ENCODE peak calls at places on chromosomes 7 and 10, in eight cellular contexts. One of them, this sample, is unnamed.

GRCh38 chr10:62637249-62638061 is 167.1 kb upstream of the ADO start:
- DNase-seq in cardiac fibroblast: peak; percentile 67
- DNase-seq in esophagus squamous epithelium: no peak
- DNase-seq in tibial artery: no peak
- DNase-seq in heart right ventricle: no peak
- DNase-seq in breast epithelium: no peak
- DNase-seq in kidney epithelial cell: no peak
- DNase-seq in colonic mucosa: no peak
- DNase-seq in this sample: no peak

GRCh38 chr7:19177269-19177668 is 32.0 kb upstream of the FERD3L start:
- DNase-seq in kidney epithelial cell: no peak
- DNase-seq in esophagus squamous epithelium: no peak
- DNase-seq in colonic mucosa: no peak
- DNase-seq in tibial artery: no peak
- DNase-seq in heart right ventricle: no peak
- DNase-seq in cardiac fibroblast: no peak
- DNase-seq in breast epithelium: no peak
- DNase-seq in this sample: no peak

GRCh38 chr10:80281292-80281691 is 8.2 kb downstream of the MAT1A start:
- DNase-seq in heart right ventricle: no peak
- DNase-seq in kidney epithelial cell: no peak
- DNase-seq in tibial artery: no peak
- DNase-seq in esophagus squamous epithelium: no peak
- DNase-seq in cardiac fibroblast: no peak
- DNase-seq in breast epithelium: no peak
- DNase-seq in colonic mucosa: peak; percentile 6
- DNase-seq in this sample: no peak

GRCh38 chr7:78141533-78142281 is 343.1 kb downstream of the PHTF2 start:
- DNase-seq in tibial artery: no peak
- DNase-seq in colonic mucosa: no peak
- DNase-seq in kidney epithelial cell: no peak
- DNase-seq in breast epithelium: no peak
- DNase-seq in heart right ventricle: no peak
- DNase-seq in cardiac fibroblast: peak; percentile 29
- DNase-seq in esophagus squamous epithelium: no peak
- DNase-seq in this sample: peak; percentile 44

GRCh38 chr10:76644481-76644880 is 993.1 kb downstream of the KCNMA1 start:
- DNase-seq in esophagus squamous epithelium: no peak
- DNase-seq in colonic mucosa: no peak
- DNase-seq in tibial artery: no peak
- DNase-seq in heart right ventricle: no peak
- DNase-seq in breast epithelium: no peak
- DNase-seq in cardiac fibroblast: no peak
- DNase-seq in kidney epithelial cell: no peak
- DNase-seq in this sample: no peak

GRCh38 chr7:77537136-77537594 is at the start of gene PTPN12:
- DNase-seq in kidney epithelial cell: no peak
- DNase-seq in esophagus squamous epithelium: no peak
- DNase-seq in heart right ventricle: no peak
- DNase-seq in tibial artery: no peak
- DNase-seq in breast epithelium: peak; percentile 65
- DNase-seq in colonic mucosa: no peak
- DNase-seq in cardiac fibroblast: no peak
- DNase-seq in this sample: no peak

GRCh38 chr10:32256613-32257437 is 90.1 kb downstream of the EPC1 start:
- DNase-seq in cardiac fibroblast: peak; percentile 61
- DNase-seq in esophagus squamous epithelium: no peak
- DNase-seq in breast epithelium: peak; percentile 62
- DNase-seq in colonic mucosa: peak; percentile 73
- DNase-seq in kidney epithelial cell: no peak
- DNase-seq in tibial artery: peak; percentile 60
- DNase-seq in heart right ventricle: peak; percentile 70
- DNase-seq in this sample: no peak

GRCh38 chr10:126749030-126749655 is 78.7 kb upstream of the C10orf90 start:
- DNase-seq in cardiac fibroblast: peak; percentile 90
- DNase-seq in colonic mucosa: peak; percentile 75
- DNase-seq in heart right ventricle: peak; percentile 56
- DNase-seq in tibial artery: peak; percentile 66
- DNase-seq in breast epithelium: peak; percentile 49
- DNase-seq in esophagus squamous epithelium: no peak
- DNase-seq in kidney epithelial cell: peak; percentile 21
- DNase-seq in this sample: peak; percentile 52

GRCh38 chr10:107623292-107623691 is 458.8 kb upstream of the SORCS1 start:
- DNase-seq in colonic mucosa: no peak
- DNase-seq in cardiac fibroblast: no peak
- DNase-seq in breast epithelium: no peak
- DNase-seq in tibial artery: no peak
- DNase-seq in heart right ventricle: no peak
- DNase-seq in esophagus squamous epithelium: no peak
- DNase-seq in kidney epithelial cell: no peak
- DNase-seq in this sample: no peak

GRCh38 chr7:131071786-131072504 is 255.7 kb upstream of the MKLN1 start:
- DNase-seq in breast epithelium: no peak
- DNase-seq in esophagus squamous epithelium: no peak
- DNase-seq in cardiac fibroblast: peak; percentile 98
- DNase-seq in kidney epithelial cell: no peak
- DNase-seq in tibial artery: peak; percentile 38
- DNase-seq in colonic mucosa: no peak
- DNase-seq in heart right ventricle: peak; percentile 87
- DNase-seq in this sample: peak; percentile 62

GRCh38 chr10:104072786-104073185 is 12.9 kb downstream of the COL17A1 start:
- DNase-seq in breast epithelium: no peak
- DNase-seq in tibial artery: no peak
- DNase-seq in heart right ventricle: no peak
- DNase-seq in colonic mucosa: no peak
- DNase-seq in esophagus squamous epithelium: no peak
- DNase-seq in cardiac fibroblast: no peak
- DNase-seq in kidney epithelial cell: no peak
- DNase-seq in this sample: no peak

GRCh38 chr7:31372538-31372937 is 32.0 kb upstream of the NEUROD6 start:
- DNase-seq in kidney epithelial cell: no peak
- DNase-seq in colonic mucosa: no peak
- DNase-seq in esophagus squamous epithelium: no peak
- DNase-seq in breast epithelium: no peak
- DNase-seq in cardiac fibroblast: no peak
- DNase-seq in heart right ventricle: no peak
- DNase-seq in tibial artery: no peak
- DNase-seq in this sample: no peak

GRCh38 chr7:15749631-15750030 is 63.1 kb upstream of the MEOX2 start:
- DNase-seq in esophagus squamous epithelium: no peak
- DNase-seq in cardiac fibroblast: peak; percentile 5
- DNase-seq in kidney epithelial cell: no peak
- DNase-seq in tibial artery: no peak
- DNase-seq in colonic mucosa: no peak
- DNase-seq in breast epithelium: no peak
- DNase-seq in heart right ventricle: no peak
- DNase-seq in this sample: no peak

GRCh38 chr10:132329565-132330485 is 2.2 kb upstream of the LRRC27 start:
- DNase-seq in colonic mucosa: no peak
- DNase-seq in breast epithelium: no peak
- DNase-seq in cardiac fibroblast: peak; percentile 65
- DNase-seq in tibial artery: peak; percentile 48
- DNase-seq in kidney epithelial cell: peak; percentile 48
- DNase-seq in heart right ventricle: no peak
- DNase-seq in esophagus squamous epithelium: no peak
- DNase-seq in this sample: no peak

GRCh38 chr10:77441541-77442175 is 195.9 kb downstream of the KCNMA1 start:
- DNase-seq in heart right ventricle: no peak
- DNase-seq in cardiac fibroblast: no peak
- DNase-seq in esophagus squamous epithelium: no peak
- DNase-seq in kidney epithelial cell: no peak
- DNase-seq in breast epithelium: no peak
- DNase-seq in colonic mucosa: no peak
- DNase-seq in tibial artery: no peak
- DNase-seq in this sample: no peak

DNA sequence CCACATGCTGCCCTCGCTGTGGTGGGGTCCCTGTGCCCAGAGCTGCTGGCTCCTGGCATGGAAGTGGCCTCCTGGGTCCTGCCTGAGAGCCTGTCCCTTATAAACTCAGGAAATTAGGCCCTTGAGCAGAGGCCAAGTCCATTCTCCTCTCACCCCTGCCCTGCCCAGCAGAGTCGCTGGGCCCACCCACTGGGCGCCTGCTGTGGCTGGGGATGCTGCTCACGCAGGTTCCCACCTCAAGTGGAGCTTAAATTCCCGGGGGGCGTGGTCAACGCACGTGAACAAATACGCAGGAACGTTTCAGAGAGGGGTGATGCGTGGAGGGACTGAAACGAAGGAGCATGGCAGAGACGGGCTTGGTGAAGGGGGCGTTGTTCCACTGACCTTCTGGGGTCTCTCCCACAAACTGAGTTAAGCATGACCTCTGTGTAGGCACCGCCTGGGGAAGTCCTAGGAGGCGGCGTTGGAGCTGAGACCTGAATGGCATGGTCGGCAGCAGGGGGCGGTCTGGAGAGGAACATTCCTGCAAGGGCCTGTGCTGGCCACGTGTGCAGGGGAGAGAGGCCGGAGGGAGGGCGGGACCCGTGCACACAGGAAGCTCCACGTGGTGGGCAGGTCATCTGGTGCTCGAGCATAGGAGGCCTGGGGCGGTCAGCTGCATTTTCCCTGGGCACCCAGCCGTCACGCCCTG is 27.9 kb downstream of the FAM20C start:
- DNase-seq in colonic mucosa: no peak
- DNase-seq in esophagus squamous epithelium: no peak
- DNase-seq in tibial artery: no peak
- DNase-seq in cardiac fibroblast: no peak
- DNase-seq in heart right ventricle: no peak
- DNase-seq in kidney epithelial cell: no peak
- DNase-seq in breast epithelium: no peak
- DNase-seq in this sample: no peak
- TF ChIP-seq CTCF in colonic mucosa: no peak
- TF ChIP-seq CTCF in esophagus squamous epithelium: no peak
- TF ChIP-seq CTCF in tibial artery: no peak
- TF ChIP-seq CTCF in cardiac fibroblast: no peak
- TF ChIP-seq CTCF in heart right ventricle: no peak
- TF ChIP-seq CTCF in kidney epithelial cell: peak; percentile 58
- TF ChIP-seq CTCF in breast epithelium: no peak
- TF ChIP-seq CTCF in this sample: peak; percentile 7

DNA sequence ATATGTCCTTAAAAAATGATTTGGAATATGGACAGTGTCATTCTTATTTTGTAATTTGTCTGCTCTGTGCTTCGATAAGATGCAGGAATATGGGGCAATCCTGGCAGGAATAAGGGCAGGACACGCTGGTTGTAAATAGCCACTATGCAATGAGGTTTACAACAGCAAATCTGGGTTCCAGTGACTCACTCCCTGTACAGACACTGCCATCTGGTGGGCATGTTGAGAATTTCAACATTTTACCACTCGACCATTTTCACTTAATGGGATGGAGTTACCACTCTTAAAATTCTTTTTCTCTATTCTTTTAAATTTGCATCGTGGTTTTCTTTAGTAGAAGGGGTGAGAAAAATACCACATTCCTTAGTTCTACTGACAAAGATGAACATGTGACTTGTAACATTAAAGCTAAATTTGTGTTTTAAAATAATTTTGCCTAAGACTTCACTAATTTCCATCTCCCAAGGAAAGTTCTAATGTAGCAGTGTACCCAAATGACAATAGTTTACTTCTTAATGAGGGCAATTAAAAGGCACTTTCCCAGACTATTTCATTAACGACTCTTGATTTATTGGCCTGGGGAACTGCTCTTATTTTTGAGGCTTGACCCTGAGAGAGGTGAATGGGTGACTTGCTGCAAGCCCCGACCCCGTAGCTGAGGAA is 173.5 kb upstream of the IMMP2L start:
- DNase-seq in esophagus squamous epithelium: no peak
- DNase-seq in tibial artery: peak; percentile 65
- DNase-seq in kidney epithelial cell: peak; percentile 12
- DNase-seq in breast epithelium: no peak
- DNase-seq in heart right ventricle: peak; percentile 70
- DNase-seq in cardiac fibroblast: peak; percentile 86
- DNase-seq in colonic mucosa: peak; percentile 73
- DNase-seq in this sample: no peak
- TF ChIP-seq CTCF in esophagus squamous epithelium: peak; percentile 83
- TF ChIP-seq CTCF in tibial artery: peak; percentile 86
- TF ChIP-seq CTCF in kidney epithelial cell: peak; percentile 64
- TF ChIP-seq CTCF in breast epithelium: peak; percentile 74
- TF ChIP-seq CTCF in heart right ventricle: peak; percentile 91
- TF ChIP-seq CTCF in cardiac fibroblast: peak; percentile 67
- TF ChIP-seq CTCF in colonic mucosa: peak; percentile 62
- TF ChIP-seq CTCF in this sample: peak; percentile 71

GRCh38 chr7:34622771-34623250 is 35.2 kb upstream of the NPSR1 start:
- DNase-seq in kidney epithelial cell: no peak
- DNase-seq in heart right ventricle: no peak
- DNase-seq in cardiac fibroblast: no peak
- DNase-seq in colonic mucosa: no peak
- DNase-seq in tibial artery: no peak
- DNase-seq in esophagus squamous epithelium: no peak
- DNase-seq in breast epithelium: no peak
- DNase-seq in this sample: no peak

GRCh38 chr7:34620425-34620824 is 37.6 kb upstream of the NPSR1 start:
- DNase-seq in heart right ventricle: peak; percentile 8
- DNase-seq in esophagus squamous epithelium: no peak
- DNase-seq in tibial artery: no peak
- DNase-seq in kidney epithelial cell: no peak
- DNase-seq in colonic mucosa: no peak
- DNase-seq in breast epithelium: no peak
- DNase-seq in cardiac fibroblast: no peak
- DNase-seq in this sample: no peak

GRCh38 chr7:34622182-34622581 is 35.8 kb upstream of the NPSR1 start:
- DNase-seq in colonic mucosa: no peak
- DNase-seq in cardiac fibroblast: no peak
- DNase-seq in esophagus squamous epithelium: no peak
- DNase-seq in breast epithelium: no peak
- DNase-seq in heart right ventricle: no peak
- DNase-seq in tibial artery: no peak
- DNase-seq in kidney epithelial cell: no peak
- DNase-seq in this sample: no peak
- TF ChIP-seq CTCF in colonic mucosa: no peak
- TF ChIP-seq CTCF in cardiac fibroblast: no peak
- TF ChIP-seq CTCF in esophagus squamous epithelium: no peak
- TF ChIP-seq CTCF in breast epithelium: no peak
- TF ChIP-seq CTCF in heart right ventricle: no peak
- TF ChIP-seq CTCF in tibial artery: no peak
- TF ChIP-seq CTCF in kidney epithelial cell: no peak
- TF ChIP-seq CTCF in this sample: no peak

GRCh38 chr10:98424308-98425254 is 9.6 kb upstream of the PYROXD2 start:
- DNase-seq in breast epithelium: no peak
- DNase-seq in esophagus squamous epithelium: no peak
- DNase-seq in kidney epithelial cell: no peak
- DNase-seq in colonic mucosa: no peak
- DNase-seq in cardiac fibroblast: no peak
- DNase-seq in tibial artery: no peak
- DNase-seq in heart right ventricle: no peak
- DNase-seq in this sample: no peak

GRCh38 chr10:98425511-98426352 is 10.8 kb upstream of the PYROXD2 start:
- DNase-seq in colonic mucosa: peak; percentile 53
- DNase-seq in tibial artery: no peak
- DNase-seq in kidney epithelial cell: no peak
- DNase-seq in breast epithelium: no peak
- DNase-seq in heart right ventricle: no peak
- DNase-seq in cardiac fibroblast: peak; percentile 60
- DNase-seq in esophagus squamous epithelium: no peak
- DNase-seq in this sample: no peak

GRCh38 chr10:98420786-98421185 is 5.8 kb upstream of the PYROXD2 start:
- DNase-seq in tibial artery: no peak
- DNase-seq in colonic mucosa: no peak
- DNase-seq in cardiac fibroblast: no peak
- DNase-seq in esophagus squamous epithelium: no peak
- DNase-seq in kidney epithelial cell: no peak
- DNase-seq in breast epithelium: no peak
- DNase-seq in heart right ventricle: peak; percentile 42
- DNase-seq in this sample: no peak

GRCh38 chr10:98422182-98422581 is 7.2 kb upstream of the PYROXD2 start:
- DNase-seq in tibial artery: no peak
- DNase-seq in kidney epithelial cell: no peak
- DNase-seq in colonic mucosa: no peak
- DNase-seq in cardiac fibroblast: no peak
- DNase-seq in breast epithelium: no peak
- DNase-seq in esophagus squamous epithelium: no peak
- DNase-seq in heart right ventricle: no peak
- DNase-seq in this sample: no peak

GRCh38 chr10:98423691-98424120 is 8.7 kb upstream of the PYROXD2 start:
- DNase-seq in colonic mucosa: no peak
- DNase-seq in breast epithelium: no peak
- DNase-seq in esophagus squamous epithelium: no peak
- DNase-seq in tibial artery: no peak
- DNase-seq in cardiac fibroblast: no peak
- DNase-seq in kidney epithelial cell: no peak
- DNase-seq in heart right ventricle: no peak
- DNase-seq in this sample: no peak
- TF ChIP-seq CTCF in colonic mucosa: no peak
- TF ChIP-seq CTCF in breast epithelium: no peak
- TF ChIP-seq CTCF in esophagus squamous epithelium: no peak
- TF ChIP-seq CTCF in tibial artery: no peak
- TF ChIP-seq CTCF in cardiac fibroblast: no peak
- TF ChIP-seq CTCF in kidney epithelial cell: peak; percentile 49
- TF ChIP-seq CTCF in heart right ventricle: no peak
- TF ChIP-seq CTCF in this sample: no peak

This sample was measured in AG09319.